ENCODE peak calls at places on chromosomes 5 and 9, in five cellular contexts. One of them, this sample, is unnamed.

GRCh38 chr5:10618311-10618710 is 54.4 kb downstream of the ANKRD33B start:
- DNase-seq in lung: no peak
- DNase-seq in PC-3: no peak
- DNase-seq in lower lobe of right lung: no peak
- DNase-seq in breast epithelium: no peak
- DNase-seq in this sample: no peak

GRCh38 chr5:112762113-112762810 is 24.6 kb downstream of the APC start:
- DNase-seq in lung: no peak
- DNase-seq in PC-3: peak
- DNase-seq in lower lobe of right lung: no peak
- DNase-seq in breast epithelium: no peak
- DNase-seq in this sample: no peak

GRCh38 chr9:23850242-23851023 is 24.4 kb upstream of the ELAVL2 start:
- DNase-seq in lung: no peak
- DNase-seq in PC-3: no peak
- DNase-seq in lower lobe of right lung: no peak
- DNase-seq in breast epithelium: no peak
- DNase-seq in this sample: no peak

GRCh38 chr5:133848306-133848924 is 120.0 kb downstream of the C5orf15 start:
- DNase-seq in lung: peak
- DNase-seq in PC-3: peak
- DNase-seq in lower lobe of right lung: no peak
- DNase-seq in breast epithelium: peak
- DNase-seq in this sample: no peak

GRCh38 chr9:19113964-19114679 is 11.4 kb upstream of the HAUS6 start:
- DNase-seq in lung: no peak
- DNase-seq in PC-3: no peak
- DNase-seq in lower lobe of right lung: no peak
- DNase-seq in breast epithelium: no peak
- DNase-seq in this sample: peak

GRCh38 chr5:40166757-40167156 is 513.0 kb upstream of the PTGER4 start:
- DNase-seq in lung: no peak
- DNase-seq in PC-3: peak
- DNase-seq in lower lobe of right lung: no peak
- DNase-seq in breast epithelium: no peak
- DNase-seq in this sample: no peak

GRCh38 chr5:74063821-74064598 is 438.0 kb downstream of the ARHGEF28 start:
- DNase-seq in lung: no peak
- DNase-seq in PC-3: peak
- DNase-seq in lower lobe of right lung: no peak
- DNase-seq in breast epithelium: no peak
- DNase-seq in this sample: peak

GRCh38 chr5:54792611-54793404 is 192.6 kb downstream of the ESM1 start:
- DNase-seq in lung: no peak
- DNase-seq in PC-3: peak
- DNase-seq in lower lobe of right lung: no peak
- DNase-seq in breast epithelium: no peak
- DNase-seq in this sample: no peak

GRCh38 chr5:24535646-24536045 is 109.1 kb downstream of the CDH10 start:
- DNase-seq in lung: no peak
- DNase-seq in PC-3: peak
- DNase-seq in lower lobe of right lung: no peak
- DNase-seq in breast epithelium: no peak
- DNase-seq in this sample: no peak

GRCh38 chr9:81489048-81489447 is 200.3 kb downstream of the TLE1 start:
- DNase-seq in lung: no peak
- DNase-seq in PC-3: no peak
- DNase-seq in lower lobe of right lung: no peak
- DNase-seq in breast epithelium: no peak
- DNase-seq in this sample: no peak

GRCh38 chr5:102666164-102666951 is 88.7 kb upstream of the PAM start:
- DNase-seq in lung: no peak
- DNase-seq in PC-3: peak
- DNase-seq in lower lobe of right lung: no peak
- DNase-seq in breast epithelium: no peak
- DNase-seq in this sample: no peak

GRCh38 chr5:33563983-33564908 is 123.5 kb downstream of the TARS1 start:
- DNase-seq in lung: no peak
- DNase-seq in PC-3: no peak
- DNase-seq in lower lobe of right lung: no peak
- DNase-seq in breast epithelium: no peak
- DNase-seq in this sample: no peak

GRCh38 chr5:96626956-96627355 is 35.2 kb upstream of the CAST start:
- DNase-seq in lung: no peak
- DNase-seq in PC-3: peak
- DNase-seq in lower lobe of right lung: no peak
- DNase-seq in breast epithelium: no peak
- DNase-seq in this sample: no peak

GRCh38 chr5:8332666-8333444 is 463.9 kb downstream of the MTRR start:
- DNase-seq in lung: no peak
- DNase-seq in PC-3: no peak
- DNase-seq in lower lobe of right lung: no peak
- DNase-seq in breast epithelium: no peak
- DNase-seq in this sample: no peak

GRCh38 chr5:175325681-175326080 is 118.3 kb downstream of the DRD1 start:
- DNase-seq in lung: no peak
- DNase-seq in PC-3: peak
- DNase-seq in lower lobe of right lung: no peak
- DNase-seq in breast epithelium: no peak
- DNase-seq in this sample: no peak

GRCh38 chr9:5799314-5799713 is 33.6 kb downstream of the ERMP1 start:
- DNase-seq in lung: no peak
- DNase-seq in PC-3: peak
- DNase-seq in lower lobe of right lung: no peak
- DNase-seq in breast epithelium: no peak
- DNase-seq in this sample: peak

GRCh38 chr9:36053971-36054370 is 17.3 kb downstream of the RECK start:
- DNase-seq in lung: no peak
- DNase-seq in PC-3: no peak
- DNase-seq in lower lobe of right lung: no peak
- DNase-seq in breast epithelium: no peak
- DNase-seq in this sample: no peak

GRCh38 chr9:87595605-87596004 is 97.9 kb downstream of the DAPK1 start:
- DNase-seq in lung: no peak
- DNase-seq in PC-3: no peak
- DNase-seq in lower lobe of right lung: peak
- DNase-seq in breast epithelium: no peak
- DNase-seq in this sample: no peak

GRCh38 chr5:44783916-44784315 is 24.8 kb upstream of the MRPS30 start:
- DNase-seq in lung: no peak
- DNase-seq in PC-3: no peak
- DNase-seq in lower lobe of right lung: no peak
- DNase-seq in breast epithelium: no peak
- DNase-seq in this sample: no peak

GRCh38 chr5:54455413-54456157 is at the start of gene HSPB3:
- DNase-seq in lung: no peak
- DNase-seq in PC-3: no peak
- DNase-seq in lower lobe of right lung: no peak
- DNase-seq in breast epithelium: no peak
- DNase-seq in this sample: no peak

GRCh38 chr5:10463566-10463965 is 21.9 kb downstream of the ROPN1L start:
- DNase-seq in lung: no peak
- DNase-seq in PC-3: no peak
- DNase-seq in lower lobe of right lung: no peak
- DNase-seq in breast epithelium: no peak
- DNase-seq in this sample: no peak

GRCh38 chr5:99058466-99058865 is 129.7 kb upstream of the CHD1 start:
- DNase-seq in lung: no peak
- DNase-seq in PC-3: no peak
- DNase-seq in lower lobe of right lung: no peak
- DNase-seq in breast epithelium: no peak
- DNase-seq in this sample: no peak

DNA sequence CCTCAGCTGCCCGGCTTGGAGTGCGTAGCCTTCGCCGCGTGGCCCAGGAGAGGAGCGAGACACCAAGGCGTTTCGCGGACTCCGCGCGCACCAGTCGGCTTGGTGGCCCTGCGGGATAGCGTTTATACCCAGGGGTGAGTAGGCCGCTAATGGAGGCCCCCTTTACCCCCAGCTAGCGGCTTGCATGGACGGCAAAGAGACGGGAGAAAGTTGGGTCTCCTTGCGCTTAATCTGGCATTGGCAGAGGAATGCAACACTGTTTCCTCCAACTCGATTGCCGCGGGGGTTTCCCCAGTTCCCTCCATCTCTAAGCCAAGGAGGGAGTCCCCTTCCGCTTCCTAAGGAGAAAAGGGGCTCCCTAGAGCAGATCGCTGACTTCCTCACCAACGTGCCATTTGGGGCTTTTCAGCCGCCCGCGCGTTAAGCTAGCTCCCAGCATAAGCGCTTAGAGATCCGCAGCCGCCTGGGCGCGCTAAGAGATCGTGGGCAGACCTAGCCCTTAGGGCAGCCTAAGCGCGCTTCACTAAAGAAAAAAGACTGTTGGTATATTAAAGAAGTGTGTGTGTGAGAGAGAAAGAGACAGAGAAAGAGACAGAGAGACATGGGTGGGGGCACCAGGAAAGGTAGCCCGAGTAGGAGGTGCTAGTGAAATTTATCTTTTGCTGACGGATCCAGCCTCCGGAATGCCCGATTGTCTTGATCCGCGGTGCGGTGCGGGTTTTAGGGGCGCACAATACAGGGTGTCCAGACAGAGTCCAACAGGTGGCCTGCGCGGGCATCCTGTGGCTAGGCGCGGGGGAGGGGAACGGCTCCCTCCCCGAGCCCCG is 597.9 kb upstream of the SGCD start:
- DNase-seq in lung: no peak
- DNase-seq in PC-3: no peak
- DNase-seq in lower lobe of right lung: peak
- DNase-seq in breast epithelium: no peak
- DNase-seq in this sample: no peak
- TF ChIP-seq CTCF in lung: no peak
- TF ChIP-seq CTCF in PC-3: no peak
- TF ChIP-seq CTCF in lower lobe of right lung: no peak
- TF ChIP-seq CTCF in breast epithelium: no peak
- TF ChIP-seq CTCF in this sample: no peak

DNA sequence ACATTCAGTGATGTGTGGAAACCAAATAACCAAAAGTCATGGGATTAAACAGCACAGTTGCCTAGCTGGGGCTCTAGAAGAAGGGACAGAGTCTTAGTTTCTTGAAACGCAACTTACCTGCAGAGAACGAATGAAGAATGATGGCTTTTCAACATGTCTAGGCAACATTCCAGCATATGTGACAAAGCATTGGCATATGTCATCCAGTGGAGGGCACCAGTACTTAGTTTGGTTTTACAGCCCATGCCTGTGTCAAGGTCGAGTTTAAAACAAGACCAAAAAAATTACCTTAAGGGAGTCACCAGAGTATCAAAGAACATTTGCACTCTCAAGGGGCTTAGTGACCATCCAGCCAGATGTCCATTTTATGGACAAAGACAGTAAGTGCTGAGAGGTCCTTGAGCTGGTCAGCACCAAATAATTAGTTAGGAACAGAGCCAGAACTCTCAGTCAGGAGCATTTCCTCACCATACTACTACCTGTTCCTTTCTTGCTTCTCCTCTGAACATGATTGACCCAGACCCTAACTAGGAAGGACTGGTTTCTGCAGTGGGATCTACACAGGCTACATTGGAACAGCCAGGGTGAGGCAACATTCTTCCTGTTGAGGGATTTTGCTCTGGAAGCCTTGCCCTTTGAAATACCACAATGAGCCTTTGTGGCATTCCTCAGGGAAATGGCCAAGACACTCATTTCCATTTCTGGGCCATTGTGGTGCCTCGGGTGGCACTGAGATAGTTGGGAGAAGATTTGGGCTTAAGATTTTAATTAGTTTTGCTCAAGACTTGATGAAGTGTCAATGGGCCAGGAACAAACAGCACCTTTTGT is 75.4 kb upstream of the ANKH start:
- DNase-seq in lung: no peak
- DNase-seq in PC-3: peak
- DNase-seq in lower lobe of right lung: no peak
- DNase-seq in breast epithelium: no peak
- DNase-seq in this sample: peak
- TF ChIP-seq CTCF in lung: peak
- TF ChIP-seq CTCF in PC-3: peak
- TF ChIP-seq CTCF in lower lobe of right lung: peak
- TF ChIP-seq CTCF in breast epithelium: no peak
- TF ChIP-seq CTCF in this sample: peak

DNA sequence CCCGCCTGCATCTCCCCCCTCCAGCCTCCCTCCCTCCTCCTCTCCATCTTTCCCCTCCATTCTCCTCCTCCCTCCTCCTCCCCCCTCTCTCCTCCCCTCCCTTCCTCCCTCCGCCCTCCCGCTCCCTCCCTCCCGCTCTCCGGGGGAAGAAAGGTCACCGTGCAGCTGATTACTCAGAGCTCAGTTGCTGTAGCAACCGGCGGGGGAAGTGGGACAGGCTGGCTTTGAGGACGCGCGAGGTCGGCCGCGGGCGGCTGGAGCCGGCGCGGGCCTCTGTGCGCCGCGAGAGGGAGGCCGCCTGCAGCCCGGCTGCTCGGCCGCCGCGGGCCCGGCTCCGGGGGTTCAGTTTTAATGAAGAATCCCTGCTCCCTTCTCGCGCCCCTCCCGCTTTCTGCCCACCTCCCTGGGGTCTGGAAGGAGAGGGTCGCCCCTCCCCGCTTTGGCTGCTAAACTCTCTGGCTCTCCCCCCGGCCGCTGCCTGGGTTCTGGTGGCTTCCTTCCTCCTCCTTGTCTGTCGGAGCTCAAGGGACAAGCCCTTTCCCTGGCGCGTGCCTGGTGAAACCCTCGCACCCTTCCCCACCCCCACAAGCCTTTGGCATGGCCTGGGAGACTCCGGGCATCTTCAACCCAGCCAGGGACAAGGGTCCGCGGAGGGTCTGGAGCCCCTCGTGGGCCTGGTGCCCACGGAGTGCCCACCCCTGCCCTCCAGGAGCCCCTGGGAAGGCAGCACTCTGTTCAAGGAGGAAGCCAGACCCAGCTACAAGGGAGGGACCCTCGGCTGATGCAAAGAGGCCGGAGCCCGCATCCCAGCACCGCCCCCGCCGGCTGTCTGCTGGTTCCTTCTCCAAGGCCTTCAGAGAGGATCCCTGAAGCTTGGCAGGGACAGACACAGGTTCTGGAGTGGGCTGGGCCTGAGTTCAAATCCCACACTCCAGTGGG is 160.3 kb downstream of the C9orf50 start:
- DNase-seq in lung: peak
- DNase-seq in PC-3: peak
- DNase-seq in lower lobe of right lung: peak
- DNase-seq in breast epithelium: peak
- DNase-seq in this sample: peak
- TF ChIP-seq CTCF in lung: no peak
- TF ChIP-seq CTCF in PC-3: no peak
- TF ChIP-seq CTCF in lower lobe of right lung: no peak
- TF ChIP-seq CTCF in breast epithelium: no peak
- TF ChIP-seq CTCF in this sample: no peak

GRCh38 chr9:94911986-94912635 is 185.6 kb downstream of the AOPEP start:
- DNase-seq in lung: peak
- DNase-seq in PC-3: no peak
- DNase-seq in lower lobe of right lung: no peak
- DNase-seq in breast epithelium: no peak
- DNase-seq in this sample: no peak

GRCh38 chr9:94915476-94916450 is 189.3 kb downstream of the AOPEP start:
- DNase-seq in lung: no peak
- DNase-seq in PC-3: no peak
- DNase-seq in lower lobe of right lung: no peak
- DNase-seq in breast epithelium: no peak
- DNase-seq in this sample: no peak

GRCh38 chr9:94912700-94913249 is 186.3 kb downstream of the AOPEP start:
- DNase-seq in lung: peak
- DNase-seq in PC-3: peak
- DNase-seq in lower lobe of right lung: no peak
- DNase-seq in breast epithelium: no peak
- DNase-seq in this sample: peak

GRCh38 chr9:94911211-94911610 is 184.7 kb downstream of the AOPEP start:
- DNase-seq in lung: peak
- DNase-seq in PC-3: no peak
- DNase-seq in lower lobe of right lung: no peak
- DNase-seq in breast epithelium: no peak
- DNase-seq in this sample: no peak

GRCh38 chr9:94913550-94913949 is 187.1 kb downstream of the AOPEP start:
- DNase-seq in lung: no peak
- DNase-seq in PC-3: peak
- DNase-seq in lower lobe of right lung: no peak
- DNase-seq in breast epithelium: no peak
- DNase-seq in this sample: no peak
- TF ChIP-seq CTCF in lung: no peak
- TF ChIP-seq CTCF in PC-3: no peak
- TF ChIP-seq CTCF in lower lobe of right lung: no peak
- TF ChIP-seq CTCF in breast epithelium: no peak
- TF ChIP-seq CTCF in this sample: no peak